ENCODE peak calls at places on chromosomes 11 and 22, in six cellular contexts. P, W, O, V, N and S are unnamed samples.

GRCh38 chr11:1050581-1051355 is 14.2 kb upstream of the MUC6 start:
- DNase-seq in P (peak), W (peak), O (peak), V (peak), N (peak), S (peak)

GRCh38 chr11:3044004-3044403 is 13.2 kb downstream of the CARS1 start:
- DNase-seq in P (no peak), W (no peak), O (peak), V (no peak), N (no peak), S (no peak)

GRCh38 chr22:43377486-43377995 is 34.3 kb upstream of the MPPED1 start:
- DNase-seq in P (no peak), W (no peak), O (peak), V (no peak), N (no peak), S (no peak)

GRCh38 chr11:70583781-70584218 is 185.5 kb downstream of the CTTN start:
- DNase-seq in P (no peak), W (no peak), O (no peak), V (no peak), N (no peak), S (no peak)

GRCh38 chr11:68677432-68677831 is 6.9 kb upstream of the GAL start:
- DNase-seq in P (no peak), W (peak), O (peak), V (peak), N (no peak), S (no peak)

GRCh38 chr11:103730151-103730940 is 306.1 kb upstream of the DDI1 start:
- DNase-seq in P (no peak), W (no peak), O (peak), V (no peak), N (no peak), S (no peak)

GRCh38 chr11:19239039-19239438 is 1.7 kb downstream of the E2F8 start:
- DNase-seq in P (no peak), W (no peak), O (no peak), V (no peak), N (no peak), S (no peak)

GRCh38 chr11:122393209-122393850 is 262.2 kb upstream of the UBASH3B start:
- DNase-seq in P (no peak), W (no peak), O (no peak), V (no peak), N (no peak), S (no peak)

GRCh38 chr11:83265331-83265730 is 20.8 kb downstream of the CCDC90B start:
- DNase-seq in P (no peak), W (no peak), O (peak), V (no peak), N (no peak), S (no peak)

GRCh38 chr11:16087886-16088285 is 268.5 kb downstream of the SOX6 start:
- DNase-seq in P (no peak), W (no peak), O (no peak), V (no peak), N (no peak), S (no peak)

GRCh38 chr11:27124514-27125264 is 84.1 kb downstream of the BBOX1 start:
- DNase-seq in P (no peak), W (no peak), O (peak), V (no peak), N (no peak), S (no peak)

GRCh38 chr22:19750666-19751490 is 9.7 kb upstream of the TBX1 start:
- DNase-seq in P (no peak), W (no peak), O (peak), V (peak), N (no peak), S (no peak)

GRCh38 chr22:40955516-40955915 is 4.3 kb downstream of the RBX1 start:
- DNase-seq in P (no peak), W (no peak), O (peak), V (no peak), N (no peak), S (no peak)
- TF ChIP-seq POLR2A in P (no peak), W (no peak), O (no peak), V (no peak), N (no peak), S (no peak)

DNA sequence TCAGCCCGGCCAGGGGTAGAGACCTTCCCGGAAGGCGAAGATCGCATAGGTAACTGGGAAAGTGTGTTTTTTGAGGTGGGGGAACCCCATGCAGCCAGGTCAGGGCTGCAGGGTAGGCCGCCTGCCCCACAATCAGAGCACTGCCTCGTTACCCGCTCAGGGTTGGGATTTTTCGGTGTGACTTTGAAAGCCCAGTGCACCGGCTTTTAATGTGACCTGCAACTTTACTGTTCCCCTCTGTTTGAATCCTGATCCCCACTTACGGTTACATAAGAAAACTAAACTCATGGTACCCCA is 239.2 kb upstream of the PLET1 start:
- DNase-seq in P (no peak), W (no peak), O (no peak), V (no peak), N (no peak), S (no peak)
- TF ChIP-seq POLR2A in P (no peak), W (no peak), O (no peak), V (no peak), N (no peak), S (no peak)

GRCh38 chr22:36332623-36333331 is 55.0 kb downstream of the MYH9 start:
- DNase-seq in P (peak), W (no peak), O (peak), V (no peak), N (no peak), S (no peak)

GRCh38 chr22:36330655-36331305 is 57.0 kb downstream of the MYH9 start:
- DNase-seq in P (no peak), W (peak), O (peak), V (no peak), N (peak), S (no peak)

GRCh38 chr22:36331306-36331911 is 56.4 kb downstream of the MYH9 start:
- DNase-seq in P (peak), W (peak), O (peak), V (no peak), N (peak), S (peak)

GRCh38 chr22:36333632-36334031 is 54.1 kb downstream of the MYH9 start:
- DNase-seq in P (no peak), W (no peak), O (no peak), V (no peak), N (no peak), S (no peak)

DNA sequence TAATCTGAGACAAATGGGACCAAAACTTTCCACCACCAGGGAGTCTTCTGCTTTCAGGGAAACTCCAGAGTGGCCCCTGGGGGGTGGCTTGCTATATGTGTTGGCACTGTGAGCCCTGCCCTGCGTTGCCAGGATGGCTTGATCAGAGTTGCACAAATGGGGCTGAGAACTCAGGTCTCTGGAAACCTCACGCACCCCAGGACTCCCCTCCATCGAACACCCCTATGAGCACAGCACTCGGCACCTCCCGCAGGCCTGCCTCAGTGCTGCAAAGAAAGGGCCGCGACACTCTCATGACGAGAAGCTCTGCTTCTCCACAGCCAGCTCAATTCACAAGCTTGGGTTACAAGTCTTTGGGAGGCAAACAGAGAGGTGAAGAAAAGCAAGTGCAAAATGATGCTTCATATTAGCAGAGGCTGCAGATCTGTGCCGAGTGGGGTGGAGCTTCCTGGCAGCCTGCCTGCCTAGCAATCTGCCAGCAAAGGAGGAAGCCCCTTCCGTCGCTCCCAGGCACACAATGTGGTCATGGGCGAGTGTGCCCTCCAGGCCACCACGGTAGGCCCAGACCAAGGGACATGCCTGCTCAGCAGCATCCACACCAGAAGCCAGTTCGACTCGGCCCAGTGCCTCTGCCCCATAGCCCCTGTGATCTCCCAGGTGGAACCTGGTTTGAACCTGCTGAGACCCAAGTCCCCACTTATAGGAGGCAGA is 55.7 kb downstream of the MYH9 start:
- DNase-seq in P (peak), W (peak), O (peak), V (no peak), N (peak), S (peak)
- TF ChIP-seq POLR2A in P (no peak), W (no peak), O (no peak), V (no peak), N (no peak), S (no peak)

GRCh38 chr22:50326225-50326958 is 420 bp downstream of the DENND6B start:
- DNase-seq in P (no peak), W (no peak), O (no peak), V (no peak), N (no peak), S (no peak)

GRCh38 chr22:50325444-50326224 is 1.2 kb downstream of the DENND6B start:
- DNase-seq in P (no peak), W (no peak), O (no peak), V (no peak), N (no peak), S (no peak)

GRCh38 chr22:50329236-50329635 is 2.4 kb upstream of the DENND6B start:
- DNase-seq in P (no peak), W (peak), O (peak), V (no peak), N (no peak), S (no peak)

GRCh38 chr22:50327711-50328019 is 853 bp upstream of the DENND6B start:
- DNase-seq in P (no peak), W (no peak), O (no peak), V (no peak), N (no peak), S (no peak)

GRCh38 chr22:50326959-50327710 is at the start of gene DENND6B:
- DNase-seq in P (peak), W (peak), O (peak), V (no peak), N (peak), S (peak)
- TF ChIP-seq POLR2A in P (peak), W (peak), O (peak), V (no peak), N (peak), S (no peak)

GRCh38 chr22:30575859-30576258 is 1.4 kb upstream of the GAL3ST1 start:
- DNase-seq in P (peak), W (no peak), O (no peak), V (no peak), N (no peak), S (no peak)
- TF ChIP-seq POLR2A in P (no peak), W (no peak), O (no peak), V (no peak), N (no peak), S (no peak)